ENCODE peak calls at places on chromosomes 13 and 19, in five cellular contexts. One of them, this sample, is unnamed.

GRCh38 chr13:33859691-33860303 is 41.8 kb downstream of the RFC3 start:
- DNase-seq in HepG2: no peak
- DNase-seq in HCT116: no peak
- DNase-seq in SK-N-SH: no peak
- DNase-seq in H1: no peak
- DNase-seq in this sample: no peak

GRCh38 chr13:37481005-37481857 is 117.3 kb downstream of the POSTN start:
- DNase-seq in H1: no peak
- DNase-seq in SK-N-SH: no peak
- DNase-seq in HepG2: no peak
- DNase-seq in HCT116: no peak
- DNase-seq in this sample: no peak

GRCh38 chr13:33730147-33730546 is 87.8 kb upstream of the RFC3 start:
- DNase-seq in HCT116: no peak
- DNase-seq in SK-N-SH: no peak
- DNase-seq in H1: no peak
- DNase-seq in HepG2: no peak
- DNase-seq in this sample: no peak

GRCh38 chr19:46546194-46546896 is 50.7 kb upstream of the PNMA8B start:
- DNase-seq in H1: no peak
- DNase-seq in HCT116: no peak
- DNase-seq in HepG2: peak; percentile 30
- DNase-seq in SK-N-SH: peak; percentile 62
- DNase-seq in this sample: peak; percentile 76

GRCh38 chr13:76516013-76516412 is 370.2 kb downstream of the KCTD12 start:
- DNase-seq in HCT116: no peak
- DNase-seq in SK-N-SH: no peak
- DNase-seq in HepG2: no peak
- DNase-seq in H1: no peak
- DNase-seq in this sample: no peak

GRCh38 chr19:15836345-15836594 is 20.8 kb upstream of the OR10H1 start:
- DNase-seq in H1: no peak
- DNase-seq in HepG2: no peak
- DNase-seq in SK-N-SH: no peak
- DNase-seq in HCT116: no peak
- DNase-seq in this sample: no peak

GRCh38 chr19:7083076-7083956 is 13.8 kb downstream of the ZNF557 start:
- DNase-seq in HCT116: no peak
- DNase-seq in HepG2: no peak
- DNase-seq in SK-N-SH: no peak
- DNase-seq in H1: no peak
- DNase-seq in this sample: no peak

GRCh38 chr19:7887408-7888144 is 734 bp upstream of the LRRC8E start:
- DNase-seq in HepG2: no peak
- DNase-seq in H1: no peak
- DNase-seq in SK-N-SH: no peak
- DNase-seq in HCT116: no peak
- DNase-seq in this sample: no peak

GRCh38 chr13:86585826-86586225 is 786.6 kb upstream of the SLITRK6 start:
- DNase-seq in HCT116: no peak
- DNase-seq in H1: no peak
- DNase-seq in SK-N-SH: no peak
- DNase-seq in HepG2: no peak
- DNase-seq in this sample: no peak

GRCh38 chr13:79937311-79938243 is 403.3 kb downstream of the SPRY2 start:
- DNase-seq in HepG2: no peak
- DNase-seq in HCT116: no peak
- DNase-seq in SK-N-SH: no peak
- DNase-seq in H1: no peak
- DNase-seq in this sample: no peak

GRCh38 chr13:113970810-113971470 is 2.9 kb downstream of the C13orf46 start:
- DNase-seq in SK-N-SH: no peak
- DNase-seq in H1: no peak
- DNase-seq in HCT116: no peak
- DNase-seq in HepG2: no peak
- DNase-seq in this sample: peak; percentile 96

GRCh38 chr13:60584976-60585375 is 188.0 kb downstream of the TDRD3 start:
- DNase-seq in H1: no peak
- DNase-seq in HCT116: no peak
- DNase-seq in SK-N-SH: no peak
- DNase-seq in HepG2: no peak
- DNase-seq in this sample: peak; percentile 30

GRCh38 chr13:94154362-94154761 is 325.1 kb downstream of the DCT start:
- DNase-seq in H1: no peak
- DNase-seq in SK-N-SH: no peak
- DNase-seq in HCT116: no peak
- DNase-seq in HepG2: peak; percentile 11
- DNase-seq in this sample: no peak

GRCh38 chr13:113785051-113786010 is 26.3 kb downstream of the TMEM255B start:
- DNase-seq in SK-N-SH: no peak
- DNase-seq in HCT116: peak; percentile 48
- DNase-seq in HepG2: no peak
- DNase-seq in H1: no peak
- DNase-seq in this sample: no peak

GRCh38 chr13:70893832-70894231 is 785.6 kb upstream of the KLHL1 start:
- DNase-seq in SK-N-SH: no peak
- DNase-seq in HCT116: no peak
- DNase-seq in H1: no peak
- DNase-seq in HepG2: no peak
- DNase-seq in this sample: no peak

GRCh38 chr13:43441916-43442315 is 344.9 kb downstream of the ENOX1 start:
- DNase-seq in SK-N-SH: no peak
- DNase-seq in H1: no peak
- DNase-seq in HCT116: no peak
- DNase-seq in HepG2: no peak
- DNase-seq in this sample: no peak

GRCh38 chr19:45376045-45376724 is 5.8 kb upstream of the ERCC2 start:
- DNase-seq in HCT116: peak; percentile 13
- DNase-seq in SK-N-SH: peak; percentile 10
- DNase-seq in H1: no peak
- DNase-seq in HepG2: peak; percentile 91
- DNase-seq in this sample: no peak

GRCh38 chr13:111153977-111154332 is 38.8 kb downstream of the ARHGEF7 start:
- DNase-seq in HepG2: peak; percentile 38
- DNase-seq in H1: no peak
- DNase-seq in HCT116: no peak
- DNase-seq in SK-N-SH: no peak
- DNase-seq in this sample: peak; percentile 12

GRCh38 chr13:35810286-35810685 is 320.9 kb downstream of the DCLK1 start:
- DNase-seq in HepG2: no peak
- DNase-seq in SK-N-SH: peak; percentile 61
- DNase-seq in HCT116: no peak
- DNase-seq in H1: no peak
- DNase-seq in this sample: no peak

GRCh38 chr19:35090795-35091214 is 24.8 kb upstream of the FXYD3 start:
- DNase-seq in SK-N-SH: no peak
- DNase-seq in H1: no peak
- DNase-seq in HCT116: no peak
- DNase-seq in HepG2: no peak
- DNase-seq in this sample: peak; percentile 64
- TF ChIP-seq JUND in SK-N-SH: no peak
- TF ChIP-seq JUND in H1: no peak
- TF ChIP-seq JUND in HCT116: no peak
- TF ChIP-seq JUND in HepG2: no peak
- TF ChIP-seq JUND in this sample: no peak

GRCh38 chr19:34277244-34277643 is 22.9 kb downstream of the GARRE1 start:
- DNase-seq in HCT116: no peak
- DNase-seq in H1: no peak
- DNase-seq in SK-N-SH: no peak
- DNase-seq in HepG2: no peak
- DNase-seq in this sample: no peak

GRCh38 chr19:34274827-34275625 is 20.7 kb downstream of the GARRE1 start:
- DNase-seq in HepG2: peak; percentile 85
- DNase-seq in SK-N-SH: no peak
- DNase-seq in H1: no peak
- DNase-seq in HCT116: no peak
- DNase-seq in this sample: no peak

GRCh38 chr19:34275705-34276104 is 21.4 kb downstream of the GARRE1 start:
- DNase-seq in H1: no peak
- DNase-seq in HepG2: no peak
- DNase-seq in SK-N-SH: no peak
- DNase-seq in HCT116: no peak
- DNase-seq in this sample: no peak

GRCh38 chr19:34278783-34279182 is 24.4 kb downstream of the GARRE1 start:
- DNase-seq in HCT116: no peak
- DNase-seq in HepG2: no peak
- DNase-seq in H1: no peak
- DNase-seq in SK-N-SH: no peak
- DNase-seq in this sample: no peak

DNA sequence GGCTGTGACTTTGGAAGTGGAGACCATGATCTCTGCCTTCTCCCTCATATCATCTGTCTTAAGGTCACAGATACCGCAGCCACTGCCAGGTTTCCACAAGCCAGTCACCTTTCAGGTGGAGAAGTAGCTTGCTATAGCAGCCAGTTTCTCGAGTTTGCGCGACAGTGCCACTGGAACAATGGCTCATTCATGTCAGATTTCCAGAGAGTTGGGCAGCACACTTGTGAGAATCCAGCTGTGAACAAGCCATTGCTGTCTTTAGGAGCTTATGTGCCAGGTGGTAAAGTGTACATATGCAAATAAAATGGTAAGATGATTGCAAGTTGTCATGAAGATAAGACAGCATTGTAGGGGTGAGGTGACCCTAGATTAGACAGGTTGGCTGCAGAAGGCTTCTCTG is 22.3 kb downstream of the GARRE1 start:
- DNase-seq in HepG2: no peak
- DNase-seq in HCT116: no peak
- DNase-seq in H1: no peak
- DNase-seq in SK-N-SH: no peak
- DNase-seq in this sample: no peak
- TF ChIP-seq JUND in HepG2: no peak
- TF ChIP-seq JUND in HCT116: no peak
- TF ChIP-seq JUND in H1: no peak
- TF ChIP-seq JUND in SK-N-SH: no peak
- TF ChIP-seq JUND in this sample: no peak

GRCh38 chr13:112204881-112205327 is 138.0 kb downstream of the SOX1 start:
- DNase-seq in HepG2: no peak
- DNase-seq in SK-N-SH: no peak
- DNase-seq in HCT116: no peak
- DNase-seq in H1: no peak
- DNase-seq in this sample: no peak
- TF ChIP-seq JUND in HepG2: no peak
- TF ChIP-seq JUND in SK-N-SH: no peak
- TF ChIP-seq JUND in HCT116: no peak
- TF ChIP-seq JUND in H1: no peak
- TF ChIP-seq JUND in this sample: no peak

GRCh38 chr13:95527955-95528354 is 24.6 kb upstream of the CLDN10 start:
- DNase-seq in HCT116: no peak
- DNase-seq in SK-N-SH: no peak
- DNase-seq in H1: no peak
- DNase-seq in HepG2: no peak
- DNase-seq in this sample: no peak

GRCh38 chr13:95524270-95524901 is 28.1 kb upstream of the CLDN10 start:
- DNase-seq in HCT116: no peak
- DNase-seq in HepG2: no peak
- DNase-seq in SK-N-SH: no peak
- DNase-seq in H1: no peak
- DNase-seq in this sample: no peak

GRCh38 chr13:95535243-95535642 is 17.3 kb upstream of the CLDN10 start:
- DNase-seq in SK-N-SH: no peak
- DNase-seq in H1: no peak
- DNase-seq in HCT116: peak; percentile 77
- DNase-seq in HepG2: peak; percentile 84
- DNase-seq in this sample: peak; percentile 51

GRCh38 chr13:95533545-95534135 is 18.9 kb upstream of the CLDN10 start:
- DNase-seq in HCT116: no peak
- DNase-seq in H1: no peak
- DNase-seq in SK-N-SH: no peak
- DNase-seq in HepG2: no peak
- DNase-seq in this sample: no peak

DNA sequence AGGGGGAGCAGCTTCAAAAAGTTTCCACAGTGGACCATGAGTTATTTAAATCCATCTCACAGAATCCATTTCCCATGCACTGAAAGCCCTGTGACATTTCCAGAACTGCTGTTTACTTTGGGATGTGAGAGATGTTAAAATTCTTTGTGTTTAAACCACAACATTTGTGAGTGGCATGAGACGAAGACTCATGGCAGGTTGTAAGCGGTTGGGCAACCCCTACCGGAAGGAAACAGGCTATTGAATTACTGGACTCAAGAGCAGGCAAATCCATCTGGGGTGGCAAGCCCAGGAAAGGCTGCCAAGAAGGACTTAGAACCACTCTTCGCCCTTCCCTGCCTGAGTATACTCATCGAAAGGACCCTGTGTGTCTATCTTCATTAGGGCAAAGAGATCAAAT is 22.3 kb upstream of the CLDN10 start:
- DNase-seq in HCT116: no peak
- DNase-seq in H1: no peak
- DNase-seq in HepG2: peak; percentile 38
- DNase-seq in SK-N-SH: no peak
- DNase-seq in this sample: no peak
- TF ChIP-seq JUND in HCT116: no peak
- TF ChIP-seq JUND in H1: no peak
- TF ChIP-seq JUND in HepG2: no peak
- TF ChIP-seq JUND in SK-N-SH: no peak
- TF ChIP-seq JUND in this sample: no peak

GRCh38 chr19:18879579-18880373 is 16.2 kb downstream of the CERS1 start:
- DNase-seq in SK-N-SH: peak; percentile 88
- DNase-seq in HepG2: no peak
- DNase-seq in HCT116: peak; percentile 46
- DNase-seq in H1: no peak
- DNase-seq in this sample: peak; percentile 96
- TF ChIP-seq JUND in SK-N-SH: no peak
- TF ChIP-seq JUND in HepG2: no peak
- TF ChIP-seq JUND in HCT116: no peak
- TF ChIP-seq JUND in H1: no peak
- TF ChIP-seq JUND in this sample: no peak

GRCh38 chr19:4031420-4031819 is 23.9 kb downstream of the PIAS4 start:
- DNase-seq in HCT116: no peak
- DNase-seq in SK-N-SH: no peak
- DNase-seq in HepG2: no peak
- DNase-seq in H1: no peak
- DNase-seq in this sample: no peak
- TF ChIP-seq JUND in HCT116: no peak
- TF ChIP-seq JUND in SK-N-SH: no peak
- TF ChIP-seq JUND in HepG2: no peak
- TF ChIP-seq JUND in H1: no peak
- TF ChIP-seq JUND in this sample: no peak

GRCh38 chr19:33125929-33126388 is 6.0 kb upstream of the WDR88 start:
- DNase-seq in HCT116: peak; percentile 28
- DNase-seq in HepG2: peak; percentile 36
- DNase-seq in SK-N-SH: peak; percentile 81
- DNase-seq in H1: no peak
- DNase-seq in this sample: peak; percentile 58
- TF ChIP-seq JUND in HCT116: no peak
- TF ChIP-seq JUND in HepG2: no peak
- TF ChIP-seq JUND in SK-N-SH: no peak
- TF ChIP-seq JUND in H1: no peak
- TF ChIP-seq JUND in this sample: no peak